ENCODE peak calls at places on chromosomes 16 and 17, in four cellular contexts. A is stomach, T is WERI-Rb-1, Y is AG04450. F is an unnamed sample.

GRCh38 chr17:9645858-9646555 is 690 bp downstream of the USP43 start:
- DNase-seq in Y (no peak), A (peak), T (peak), F (no peak)

GRCh38 chr16:65783709-65784474 is 582.6 kb upstream of the CDH5 start:
- DNase-seq in T (no peak), A (no peak), Y (no peak), F (no peak)

GRCh38 chr17:7634384-7634783 is 4.4 kb downstream of the SHBG start:
- DNase-seq in Y (no peak), T (peak), A (no peak), F (no peak)

GRCh38 chr16:62225675-62226074 is 189.4 kb upstream of the CDH8 start:
- DNase-seq in T (peak), A (peak), Y (no peak), F (peak)

GRCh38 chr16:85316321-85316919 is 204.1 kb upstream of the CIBAR2 start:
- DNase-seq in T (peak), A (peak), Y (no peak), F (no peak)

GRCh38 chr17:933168-934083 is 46.1 kb downstream of the NXN start:
- DNase-seq in T (no peak), Y (peak), A (peak), F (peak)

GRCh38 chr17:16352303-16352837 is 899 bp downstream of the CENPV start:
- DNase-seq in A (peak), Y (no peak), T (peak), F (no peak)

GRCh38 chr16:58393138-58393504 is 850 bp downstream of the GINS3 start:
- DNase-seq in Y (no peak), A (no peak), T (peak), F (no peak)

GRCh38 chr17:40190197-40191021 is 13.1 kb downstream of the RAPGEFL1 start:
- DNase-seq in Y (no peak), A (no peak), T (peak), F (no peak)

GRCh38 chr17:55577011-55577586 is 65.8 kb upstream of the SMIM36 start:
- DNase-seq in T (no peak), Y (no peak), A (no peak), F (no peak)

GRCh38 chr16:8936421-8936820 is 27.3 kb downstream of the USP7 start:
- DNase-seq in A (peak), Y (no peak), T (peak), F (peak)

GRCh38 chr16:49590166-49590871 is 216.7 kb downstream of the C16orf78 start:
- DNase-seq in A (peak), T (no peak), Y (no peak), F (no peak)

GRCh38 chr17:37406635-37407455 is at the start of the genes ACACA and TADA2A:
- DNase-seq in T (peak), Y (no peak), A (peak), F (peak)

GRCh38 chr17:50269477-50270429 is 4.5 kb upstream of the TMEM92 start:
- DNase-seq in T (peak), A (peak), Y (peak), F (no peak)

GRCh38 chr17:13365331-13365730 is 236.4 kb downstream of the HS3ST3A1 start:
- DNase-seq in T (no peak), A (no peak), Y (no peak), F (no peak)

GRCh38 chr17:45146616-45147101 is 1.6 kb upstream of the HEXIM1 start:
- DNase-seq in T (no peak), Y (no peak), A (peak), F (no peak)

GRCh38 chr17:79082311-79083190 is 7.9 kb downstream of the ENGASE start:
- DNase-seq in T (peak), A (peak), Y (no peak), F (no peak)

GRCh38 chr17:59105852-59106462 is 723 bp downstream of the TRIM37 start:
- DNase-seq in Y (no peak), A (peak), T (peak), F (peak)

GRCh38 chr17:44599298-44600175 is 42.3 kb downstream of the FZD2 start:
- DNase-seq in T (peak), A (peak), Y (peak), F (no peak)

GRCh38 chr17:39648876-39649430 is 12.0 kb downstream of the STARD3 start:
- DNase-seq in Y (peak), T (no peak), A (no peak), F (no peak)

GRCh38 chr17:73532441-73532901 is 111.8 kb downstream of the SDK2 start:
- DNase-seq in T (no peak), Y (no peak), A (no peak), F (no peak)

GRCh38 chr16:70520612-70521297 is 2.6 kb downstream of the COG4 start:
- DNase-seq in Y (no peak), A (no peak), T (no peak), F (no peak)

GRCh38 chr16:53224932-53225533 is 170.2 kb downstream of the CHD9 start:
- DNase-seq in Y (no peak), A (no peak), T (no peak), F (no peak)

GRCh38 chr16:89374393-89374948 is 115.9 kb downstream of the ANKRD11 start:
- DNase-seq in A (no peak), T (peak), Y (no peak), F (no peak)

GRCh38 chr16:74568961-74569631 is 37.8 kb downstream of the GLG1 start:
- DNase-seq in A (no peak), T (no peak), Y (no peak), F (peak)

GRCh38 chr17:78962345-78962983 is 17.3 kb downstream of the LGALS3BP start:
- DNase-seq in T (no peak), Y (no peak), A (peak), F (peak)

GRCh38 chr16:16062023-16062932 is 112.9 kb downstream of the ABCC1 start:
- DNase-seq in T (no peak), A (no peak), Y (no peak), F (no peak)

GRCh38 chr16:27475561-27475960 is 73.6 kb downstream of the IL21R start:
- DNase-seq in Y (peak), T (no peak), A (no peak), F (peak)

GRCh38 chr17:82882715-82883446 is 43.1 kb upstream of the ZNF750 start:
- DNase-seq in T (no peak), A (peak), Y (no peak), F (no peak)

GRCh38 chr17:9273334-9274118 is 252.2 kb downstream of the NTN1 start:
- DNase-seq in Y (peak), T (no peak), A (no peak), F (no peak)

GRCh38 chr16:48831081-48831722 is 221.2 kb upstream of the N4BP1 start:
- DNase-seq in A (no peak), Y (no peak), T (peak), F (no peak)

GRCh38 chr16:59305850-59306249 is 571.7 kb upstream of the GOT2 start:
- DNase-seq in T (no peak), A (no peak), Y (no peak), F (no peak)

GRCh38 chr16:86062271-86062965 is 163.5 kb downstream of the IRF8 start:
- DNase-seq in Y (no peak), A (no peak), T (no peak), F (no peak)

GRCh38 chr17:64063766-64064224 is 43.4 kb upstream of the ICAM2 start:
- DNase-seq in Y (no peak), T (peak), A (peak), F (no peak)

GRCh38 chr16:20941635-20941926 is 41.0 kb downstream of the LYRM1 start:
- DNase-seq in T (no peak), Y (no peak), A (no peak), F (no peak)

GRCh38 chr16:20940864-20941634 is 40.5 kb downstream of the LYRM1 start:
- DNase-seq in T (no peak), Y (no peak), A (no peak), F (no peak)

GRCh38 chr16:20946015-20946629 is 45.6 kb downstream of the LYRM1 start:
- DNase-seq in T (no peak), Y (no peak), A (no peak), F (no peak)

GRCh38 chr16:20942271-20942670 is 41.7 kb downstream of the LYRM1 start:
- DNase-seq in T (no peak), A (no peak), Y (no peak), F (no peak)

GRCh38 chr16:20944861-20945390 is 44.4 kb downstream of the LYRM1 start:
- DNase-seq in T (no peak), A (no peak), Y (no peak), F (no peak)
- TF ChIP-seq CTCF in T (no peak), A (no peak), Y (no peak), F (peak)

GRCh38 chr16:1494129-1494640 is 1.0 kb downstream of the TELO2 start:
- DNase-seq in Y (peak), T (peak), A (peak), F (no peak)
- TF ChIP-seq CTCF in Y (peak), T (peak), A (peak), F (peak)

DNA sequence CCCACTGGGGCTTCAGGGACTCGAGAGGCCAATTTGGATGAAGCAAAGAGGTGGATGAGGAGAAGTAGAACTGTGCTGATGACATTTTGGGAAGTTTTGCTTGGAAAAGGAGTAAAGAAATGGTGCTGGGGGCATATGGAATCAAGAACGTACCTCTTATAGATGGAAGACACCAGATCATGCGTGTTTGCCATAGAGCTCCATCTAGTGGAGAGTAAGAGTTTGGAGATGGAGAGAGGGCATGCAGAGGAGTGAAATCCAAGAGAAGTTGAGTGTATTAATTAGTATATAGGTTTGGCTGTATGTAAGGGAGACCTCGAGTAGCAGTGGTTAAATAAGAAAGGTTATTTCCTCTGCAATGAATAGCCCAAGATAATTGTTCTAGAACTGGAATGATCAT is 56.0 kb downstream of the SHISA6 start:
- DNase-seq in A (no peak), T (no peak), Y (no peak), F (no peak)
- TF ChIP-seq CTCF in A (peak), T (peak), Y (no peak), F (peak)

GRCh38 chr16:83723244-83723643 is 84.5 kb upstream of the HSBP1 start:
- DNase-seq in T (no peak), Y (no peak), A (no peak), F (no peak)
- TF ChIP-seq CTCF in T (no peak), Y (no peak), A (no peak), F (no peak)

GRCh38 chr16:3480901-3481695 is 14.2 kb downstream of the C16orf90 start:
- DNase-seq in T (peak), Y (no peak), A (no peak), F (no peak)
- TF ChIP-seq CTCF in T (no peak), Y (no peak), A (no peak), F (no peak)

GRCh38 chr16:84005391-84005790 is 37.2 kb downstream of the SLC38A8 start:
- DNase-seq in Y (no peak), T (no peak), A (no peak), F (no peak)

GRCh38 chr16:84004442-84004841 is 36.4 kb downstream of the NECAB2 start:
- DNase-seq in Y (no peak), T (no peak), A (no peak), F (no peak)

GRCh38 chr16:84009282-84009681 is 33.3 kb downstream of the SLC38A8 start:
- DNase-seq in Y (no peak), A (no peak), T (no peak), F (no peak)

GRCh38 chr16:84007520-84007919 is 35.1 kb downstream of the SLC38A8 start:
- DNase-seq in Y (no peak), T (no peak), A (no peak), F (no peak)

DNA sequence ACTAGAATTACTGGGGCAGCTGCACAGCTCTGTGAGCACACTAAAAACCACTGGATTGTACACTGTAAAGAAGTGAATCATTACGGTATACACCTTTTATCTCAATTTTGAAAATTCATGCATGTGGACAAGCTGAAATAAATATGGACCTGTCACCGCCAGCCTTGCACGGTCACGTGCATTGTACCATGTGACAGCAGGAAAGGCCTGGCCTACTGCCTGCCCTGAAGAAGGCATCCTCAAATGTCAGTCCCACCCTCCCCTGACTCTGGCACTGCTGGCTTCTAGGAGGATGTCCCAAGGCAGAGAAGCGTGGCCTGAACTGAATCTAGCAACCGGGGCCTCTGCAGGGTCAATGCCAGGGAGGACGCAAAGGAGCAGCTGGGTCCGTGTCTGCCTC is 34.6 kb downstream of the SLC38A8 start:
- DNase-seq in Y (no peak), A (no peak), T (no peak), F (no peak)
- TF ChIP-seq CTCF in Y (no peak), A (no peak), T (no peak), F (no peak)